ENCODE peak calls at places on chromosomes 1 and 21, in ten cellular contexts. N is astrocyte of the cerebellum, T is AG10803, R is upper lobe of right lung, G is astrocyte of the spinal cord, W is neural progenitor cell, J is AG04449, L is esophagus squamous epithelium, K is A549, C is bronchial epithelial cell. V is an unnamed sample.

GRCh38 chr21:14533555-14534400 is 12.3 kb downstream of the SAMSN1 start:
- DNase-seq in N (peak), T (peak), R (no peak), G (peak), W (no peak), J (no peak), L (no peak), K (peak), C (peak), V (peak)

GRCh38 chr1:179883739-179884138 is 1.7 kb downstream of the TOR1AIP1 start:
- DNase-seq in N (no peak), T (no peak), R (no peak), G (peak), W (peak), J (no peak), L (no peak), K (no peak), C (peak), V (peak)

GRCh38 chr1:15941899-15942660 is 33.8 kb downstream of the ZBTB17 start:
- DNase-seq in N (no peak), T (no peak), R (no peak), G (no peak), W (no peak), J (no peak), L (no peak), K (no peak), C (no peak), V (no peak)

GRCh38 chr1:114345930-114346479 is 165.0 kb downstream of the TRIM33 start:
- DNase-seq in N (no peak), T (no peak), R (no peak), G (peak), W (peak), J (no peak), L (no peak), K (no peak), C (no peak), V (no peak)

GRCh38 chr1:35797380-35797779 is 10.4 kb upstream of the AGO4 start:
- DNase-seq in N (no peak), T (no peak), R (no peak), G (no peak), W (no peak), J (no peak), L (no peak), K (no peak), C (no peak), V (no peak)

GRCh38 chr1:113247355-113247754 is 143.0 kb upstream of the MAGI3 start:
- DNase-seq in N (no peak), T (no peak), R (no peak), G (no peak), W (no peak), J (no peak), L (no peak), K (no peak), C (no peak), V (no peak)

GRCh38 chr1:89882348-89883029 is 61.7 kb downstream of the LRRC8D start:
- DNase-seq in N (no peak), T (no peak), R (no peak), G (no peak), W (no peak), J (no peak), L (no peak), K (no peak), C (no peak), V (no peak)

GRCh38 chr1:59691261-59691660 is 123.5 kb upstream of the HOOK1 start:
- DNase-seq in N (no peak), T (peak), R (no peak), G (no peak), W (peak), J (no peak), L (no peak), K (no peak), C (no peak), V (no peak)

GRCh38 chr1:204080163-204080903 is 7.4 kb downstream of the SOX13 start:
- DNase-seq in N (peak), T (peak), R (peak), G (peak), W (peak), J (no peak), L (no peak), K (peak), C (peak), V (no peak)

GRCh38 chr1:151915066-151915686 is 5.9 kb upstream of the THEM4 start:
- DNase-seq in N (no peak), T (no peak), R (no peak), G (no peak), W (no peak), J (no peak), L (no peak), K (no peak), C (no peak), V (no peak)

GRCh38 chr1:7755448-7755847 is 15.6 kb upstream of the VAMP3 start:
- DNase-seq in N (no peak), T (no peak), R (no peak), G (no peak), W (peak), J (no peak), L (no peak), K (peak), C (no peak), V (no peak)

GRCh38 chr1:38607526-38607925 is 252.0 kb downstream of the RRAGC start:
- DNase-seq in N (no peak), T (no peak), R (no peak), G (no peak), W (no peak), J (no peak), L (no peak), K (no peak), C (no peak), V (no peak)

GRCh38 chr1:65939636-65940035 is 146.9 kb downstream of the PDE4B start:
- DNase-seq in N (no peak), T (peak), R (no peak), G (no peak), W (no peak), J (no peak), L (no peak), K (no peak), C (peak), V (no peak)

GRCh38 chr1:8831329-8831728 is 13.9 kb upstream of the RERE start:
- DNase-seq in N (no peak), T (no peak), R (no peak), G (no peak), W (no peak), J (no peak), L (no peak), K (no peak), C (no peak), V (no peak)

GRCh38 chr1:27607239-27607804 is 3.4 kb upstream of the AHDC1 start:
- DNase-seq in N (no peak), T (no peak), R (no peak), G (peak), W (peak), J (no peak), L (no peak), K (no peak), C (no peak), V (no peak)
- TF ChIP-seq CTCF in N (no peak), T (no peak), R (no peak), G (no peak), W (no peak), J (no peak), L (no peak), K (no peak), C (no peak), V (no peak)

DNA sequence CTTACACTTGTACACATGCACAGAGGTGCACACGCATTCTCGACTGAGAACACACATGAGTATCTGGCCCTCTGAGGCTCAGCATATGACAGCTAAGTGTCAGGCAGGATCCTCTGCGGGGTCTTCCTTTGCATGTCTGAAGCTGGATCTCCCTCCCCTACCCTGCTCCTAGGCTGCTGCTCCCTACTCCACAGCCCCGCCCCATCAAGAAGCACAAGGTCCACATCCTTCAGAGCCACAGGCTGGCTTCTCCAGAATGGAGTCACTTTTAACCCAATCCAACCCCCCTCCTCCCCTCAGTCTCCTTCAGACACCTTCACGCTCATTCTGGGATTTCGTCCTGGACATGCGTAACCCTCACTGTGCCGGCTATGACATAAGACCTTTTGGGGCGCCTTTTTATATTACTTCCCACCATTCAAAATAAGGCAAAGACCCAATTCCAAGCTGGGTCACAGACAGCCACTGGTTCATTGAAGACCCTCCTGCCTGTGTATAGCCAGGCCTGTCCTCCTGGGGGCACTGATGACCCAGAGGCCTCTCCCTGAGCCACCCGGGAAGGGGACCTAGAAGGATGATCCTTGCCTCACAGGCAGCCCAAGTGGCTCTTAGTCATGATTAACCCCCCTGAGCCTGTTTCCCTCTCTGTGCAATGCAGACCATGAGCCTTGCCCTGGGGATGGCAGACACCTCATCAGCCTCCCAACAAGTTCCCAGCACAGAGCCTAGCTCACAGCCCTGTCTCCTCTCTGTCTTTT is 4.7 kb downstream of the ADGRB2 start:
- DNase-seq in N (no peak), T (no peak), R (no peak), G (no peak), W (peak), J (no peak), L (no peak), K (no peak), C (no peak), V (no peak)
- H3K4me3 ChIP-seq in N (no peak), T (no peak), R (no peak), G (no peak), W (no peak), J (no peak), L (no peak), K (no peak), C (no peak), V (no peak)

GRCh38 chr1:30380625-30380984 is 342.8 kb downstream of the MATN1 start:
- DNase-seq in N (no peak), T (no peak), R (no peak), G (no peak), W (no peak), J (no peak), L (no peak), K (no peak), C (no peak), V (no peak)
- TF ChIP-seq CTCF in N (no peak), T (no peak), R (no peak), G (no peak), W (no peak), J (no peak), L (no peak), K (no peak), C (no peak), V (no peak)

GRCh38 chr1:170309389-170310013 is 163.7 kb downstream of the NTMT2 start:
- DNase-seq in N (peak), T (peak), R (no peak), G (peak), W (no peak), J (peak), L (no peak), K (no peak), C (peak), V (no peak)
- H3K4me3 ChIP-seq in N (no peak), T (peak), R (no peak), G (no peak), W (no peak), J (no peak), L (no peak), K (no peak), C (no peak), V (no peak)

GRCh38 chr1:21930629-21931170 is 6.4 kb downstream of the HSPG2 start:
- DNase-seq in N (no peak), T (no peak), R (no peak), G (no peak), W (no peak), J (no peak), L (no peak), K (no peak), C (no peak), V (no peak)
- TF ChIP-seq CTCF in N (no peak), T (no peak), R (no peak), G (no peak), W (no peak), J (no peak), L (no peak), K (no peak), C (no peak), V (no peak)

DNA sequence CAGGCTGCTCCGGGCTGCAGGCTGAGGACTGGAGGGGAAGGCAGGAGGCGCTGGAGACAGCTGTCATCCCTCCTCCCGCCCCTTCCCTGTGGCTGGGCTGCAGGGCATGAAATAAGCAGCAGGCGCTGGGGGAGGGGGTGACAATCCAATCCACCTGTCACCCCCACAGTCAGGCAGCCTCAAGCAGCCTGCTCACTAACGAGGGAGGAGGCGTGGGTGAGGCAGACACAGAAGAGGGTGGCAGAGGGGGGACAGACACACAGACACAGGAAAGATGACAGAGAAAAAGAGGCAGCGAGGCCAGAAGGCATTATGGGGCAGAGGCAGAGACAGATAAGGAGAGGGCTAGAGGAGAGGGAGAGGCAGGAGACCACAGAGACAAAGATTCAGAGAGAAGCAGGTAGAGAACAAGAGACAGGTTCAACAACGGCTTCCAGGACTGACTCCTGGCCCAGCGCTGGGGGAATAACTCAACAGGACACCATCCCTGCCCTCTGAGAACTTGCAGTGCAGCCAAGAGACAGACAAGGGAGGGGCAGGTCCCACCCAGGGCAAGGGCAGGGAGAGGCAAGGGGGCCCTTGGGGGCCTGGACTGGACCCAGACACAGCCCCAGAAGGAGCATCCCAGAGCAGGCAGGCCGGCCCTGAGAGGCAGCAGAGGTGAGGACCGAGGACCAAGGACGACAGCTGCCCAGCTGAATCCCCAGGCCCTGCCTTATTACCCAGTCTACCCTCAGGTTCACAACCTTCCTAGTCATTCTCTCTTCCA is 11.2 kb downstream of the MEF2D start:
- DNase-seq in N (no peak), T (no peak), R (no peak), G (no peak), W (peak), J (no peak), L (no peak), K (no peak), C (no peak), V (peak)
- H3K4me3 ChIP-seq in N (no peak), T (no peak), R (no peak), G (no peak), W (no peak), J (no peak), L (no peak), K (no peak), C (no peak), V (peak)

GRCh38 chr1:221741971-221742554 is at the start of gene DUSP10:
- DNase-seq in N (peak), T (peak), R (peak), G (peak), W (peak), J (peak), L (peak), K (peak), C (peak), V (peak)
- TF ChIP-seq CTCF in N (no peak), T (no peak), R (no peak), G (peak), W (no peak), J (no peak), L (no peak), K (no peak), C (no peak), V (peak)

GRCh38 chr1:45501502-45501859 is 1.4 kb downstream of the MMACHC start:
- DNase-seq in N (no peak), T (no peak), R (no peak), G (no peak), W (no peak), J (no peak), L (no peak), K (no peak), C (no peak), V (no peak)
- H3K4me3 ChIP-seq in N (no peak), T (no peak), R (no peak), G (no peak), W (peak), J (no peak), L (no peak), K (no peak), C (no peak), V (no peak)

GRCh38 chr1:28718166-28718565 is 18.6 kb upstream of the YTHDF2 start:
- DNase-seq in N (no peak), T (peak), R (no peak), G (no peak), W (no peak), J (no peak), L (no peak), K (no peak), C (no peak), V (no peak)

GRCh38 chr1:28716336-28716735 is 20.4 kb upstream of the YTHDF2 start:
- DNase-seq in N (no peak), T (no peak), R (no peak), G (no peak), W (no peak), J (no peak), L (no peak), K (no peak), C (no peak), V (no peak)

GRCh38 chr1:28718601-28719331 is 18.0 kb upstream of the YTHDF2 start:
- DNase-seq in N (no peak), T (peak), R (no peak), G (peak), W (peak), J (no peak), L (no peak), K (peak), C (peak), V (no peak)

GRCh38 chr1:28720376-28720775 is 16.4 kb upstream of the YTHDF2 start:
- DNase-seq in N (no peak), T (no peak), R (no peak), G (no peak), W (no peak), J (no peak), L (no peak), K (no peak), C (no peak), V (no peak)

GRCh38 chr1:28719332-28719619 is 17.5 kb upstream of the YTHDF2 start:
- DNase-seq in N (no peak), T (no peak), R (no peak), G (no peak), W (no peak), J (no peak), L (no peak), K (no peak), C (no peak), V (no peak)
- TF ChIP-seq CTCF in N (no peak), T (no peak), R (no peak), G (no peak), W (no peak), J (no peak), L (no peak), K (no peak), C (no peak), V (peak)

GRCh38 chr1:6112690-6113005 is 67.0 kb downstream of the KCNAB2 start:
- DNase-seq in N (no peak), T (no peak), R (no peak), G (no peak), W (no peak), J (no peak), L (no peak), K (no peak), C (no peak), V (no peak)

GRCh38 chr1:6110326-6110725 is 64.6 kb downstream of the KCNAB2 start:
- DNase-seq in N (no peak), T (no peak), R (peak), G (no peak), W (no peak), J (no peak), L (no peak), K (no peak), C (no peak), V (no peak)

GRCh38 chr1:6111991-6112689 is 66.5 kb downstream of the KCNAB2 start:
- DNase-seq in N (no peak), T (no peak), R (peak), G (no peak), W (no peak), J (no peak), L (no peak), K (no peak), C (no peak), V (no peak)

GRCh38 chr1:6113116-6113515 is 67.0 kb downstream of the CHD5 start:
- DNase-seq in N (no peak), T (no peak), R (peak), G (no peak), W (no peak), J (no peak), L (no peak), K (no peak), C (no peak), V (no peak)

GRCh38 chr1:6111571-6111970 is 65.9 kb downstream of the KCNAB2 start:
- DNase-seq in N (no peak), T (peak), R (peak), G (no peak), W (no peak), J (no peak), L (no peak), K (no peak), C (no peak), V (no peak)
- H3K4me3 ChIP-seq in N (no peak), T (no peak), R (no peak), G (no peak), W (no peak), J (no peak), L (no peak), K (no peak), C (no peak), V (no peak)

V was measured in GM06990.